ENCODE peak calls at places on chromosome 17, in nine cellular contexts. One of them, this sample, is unnamed.
A peak's percentile ranks its signal among the peaks of the same experiment; 100 is the strongest.

GRCh38 chr17:43359469-43360105 is 39.2 kb upstream of the ARL4D start:
- DNase-seq in RPMI8226: no peak
- DNase-seq in B cell: no peak
- DNase-seq in activated CD4-positive, alpha-beta T cell treated with anti-CD3 and anti-CD28 coated beads for 24 hours: no peak
- DNase-seq in cerebellar cortex: no peak
- DNase-seq in body of pancreas: no peak
- DNase-seq in NCI-H446: no peak
- DNase-seq in A549: no peak
- DNase-seq in endothelial cell: no peak
- DNase-seq in this sample: no peak

GRCh38 chr17:51263001-51263400 is 2.7 kb downstream of the UTP18 start:
- DNase-seq in A549: no peak
- DNase-seq in activated CD4-positive, alpha-beta T cell treated with anti-CD3 and anti-CD28 coated beads for 24 hours: no peak
- DNase-seq in endothelial cell: no peak
- DNase-seq in NCI-H446: no peak
- DNase-seq in B cell: no peak
- DNase-seq in cerebellar cortex: no peak
- DNase-seq in RPMI8226: no peak
- DNase-seq in body of pancreas: no peak
- DNase-seq in this sample: no peak

GRCh38 chr17:4715071-4715749 is 4.8 kb downstream of the ARRB2 start:
- DNase-seq in RPMI8226: no peak
- DNase-seq in cerebellar cortex: no peak
- DNase-seq in B cell: no peak
- DNase-seq in NCI-H446: no peak
- DNase-seq in endothelial cell: no peak
- DNase-seq in body of pancreas: no peak
- DNase-seq in A549: no peak
- DNase-seq in activated CD4-positive, alpha-beta T cell treated with anti-CD3 and anti-CD28 coated beads for 24 hours: no peak
- DNase-seq in this sample: no peak

GRCh38 chr17:73476890-73477350 is 165.1 kb upstream of the CDC42EP4 start:
- DNase-seq in body of pancreas: no peak
- DNase-seq in B cell: no peak
- DNase-seq in RPMI8226: no peak
- DNase-seq in cerebellar cortex: no peak
- DNase-seq in NCI-H446: no peak
- DNase-seq in endothelial cell: no peak
- DNase-seq in activated CD4-positive, alpha-beta T cell treated with anti-CD3 and anti-CD28 coated beads for 24 hours: no peak
- DNase-seq in A549: no peak
- DNase-seq in this sample: no peak

GRCh38 chr17:15414502-15415348 is 52.7 kb downstream of the CDRT4 start:
- DNase-seq in RPMI8226: no peak
- DNase-seq in activated CD4-positive, alpha-beta T cell treated with anti-CD3 and anti-CD28 coated beads for 24 hours: no peak
- DNase-seq in B cell: no peak
- DNase-seq in cerebellar cortex: peak; percentile 86
- DNase-seq in A549: no peak
- DNase-seq in body of pancreas: no peak
- DNase-seq in NCI-H446: no peak
- DNase-seq in endothelial cell: no peak
- DNase-seq in this sample: no peak

GRCh38 chr17:36008998-36009665 is 7.8 kb upstream of the CCL15 start:
- DNase-seq in cerebellar cortex: peak; percentile 35
- DNase-seq in B cell: no peak
- DNase-seq in A549: no peak
- DNase-seq in endothelial cell: no peak
- DNase-seq in activated CD4-positive, alpha-beta T cell treated with anti-CD3 and anti-CD28 coated beads for 24 hours: no peak
- DNase-seq in RPMI8226: peak; percentile 28
- DNase-seq in NCI-H446: peak; percentile 2
- DNase-seq in body of pancreas: no peak
- DNase-seq in this sample: no peak

GRCh38 chr17:72778161-72779151 is 314.0 kb downstream of the SLC39A11 start:
- DNase-seq in RPMI8226: no peak
- DNase-seq in endothelial cell: no peak
- DNase-seq in A549: no peak
- DNase-seq in cerebellar cortex: no peak
- DNase-seq in B cell: no peak
- DNase-seq in body of pancreas: no peak
- DNase-seq in activated CD4-positive, alpha-beta T cell treated with anti-CD3 and anti-CD28 coated beads for 24 hours: no peak
- DNase-seq in NCI-H446: no peak
- DNase-seq in this sample: no peak

GRCh38 chr17:9878791-9879525 is 26.1 kb downstream of the RCVRN start:
- DNase-seq in endothelial cell: no peak
- DNase-seq in B cell: no peak
- DNase-seq in RPMI8226: no peak
- DNase-seq in body of pancreas: no peak
- DNase-seq in A549: no peak
- DNase-seq in activated CD4-positive, alpha-beta T cell treated with anti-CD3 and anti-CD28 coated beads for 24 hours: no peak
- DNase-seq in cerebellar cortex: no peak
- DNase-seq in NCI-H446: no peak
- DNase-seq in this sample: no peak

GRCh38 chr17:77541995-77542394 is 401.2 kb downstream of the SEC14L1 start:
- DNase-seq in B cell: no peak
- DNase-seq in activated CD4-positive, alpha-beta T cell treated with anti-CD3 and anti-CD28 coated beads for 24 hours: no peak
- DNase-seq in RPMI8226: no peak
- DNase-seq in cerebellar cortex: no peak
- DNase-seq in A549: no peak
- DNase-seq in endothelial cell: no peak
- DNase-seq in NCI-H446: no peak
- DNase-seq in body of pancreas: no peak
- DNase-seq in this sample: no peak

GRCh38 chr17:13843862-13844640 is 225.3 kb upstream of the COX10 start:
- DNase-seq in body of pancreas: no peak
- DNase-seq in NCI-H446: no peak
- DNase-seq in activated CD4-positive, alpha-beta T cell treated with anti-CD3 and anti-CD28 coated beads for 24 hours: no peak
- DNase-seq in A549: no peak
- DNase-seq in B cell: no peak
- DNase-seq in RPMI8226: no peak
- DNase-seq in endothelial cell: no peak
- DNase-seq in cerebellar cortex: no peak
- DNase-seq in this sample: no peak

GRCh38 chr17:2517539-2517938 is 5.9 kb upstream of the METTL16 start:
- DNase-seq in B cell: no peak
- DNase-seq in cerebellar cortex: no peak
- DNase-seq in activated CD4-positive, alpha-beta T cell treated with anti-CD3 and anti-CD28 coated beads for 24 hours: no peak
- DNase-seq in RPMI8226: no peak
- DNase-seq in A549: no peak
- DNase-seq in body of pancreas: no peak
- DNase-seq in endothelial cell: no peak
- DNase-seq in NCI-H446: no peak
- DNase-seq in this sample: no peak

GRCh38 chr17:3935140-3935542 is 18.9 kb upstream of the P2RX1 start:
- DNase-seq in body of pancreas: peak; percentile 78
- DNase-seq in RPMI8226: peak; percentile 39
- DNase-seq in endothelial cell: peak; percentile 78
- DNase-seq in A549: peak; percentile 84
- DNase-seq in cerebellar cortex: peak; percentile 69
- DNase-seq in NCI-H446: peak; percentile 21
- DNase-seq in activated CD4-positive, alpha-beta T cell treated with anti-CD3 and anti-CD28 coated beads for 24 hours: no peak
- DNase-seq in B cell: peak; percentile 51
- DNase-seq in this sample: no peak

GRCh38 chr17:63996430-63997182 is 1.5 kb upstream of the PRR29 start:
- DNase-seq in activated CD4-positive, alpha-beta T cell treated with anti-CD3 and anti-CD28 coated beads for 24 hours: no peak
- DNase-seq in A549: no peak
- DNase-seq in cerebellar cortex: no peak
- DNase-seq in body of pancreas: no peak
- DNase-seq in endothelial cell: no peak
- DNase-seq in RPMI8226: no peak
- DNase-seq in NCI-H446: no peak
- DNase-seq in B cell: peak; percentile 23
- DNase-seq in this sample: no peak

GRCh38 chr17:43372273-43372911 is 26.4 kb upstream of the ARL4D start:
- DNase-seq in B cell: peak; percentile 88
- DNase-seq in endothelial cell: no peak
- DNase-seq in NCI-H446: no peak
- DNase-seq in RPMI8226: peak; percentile 62
- DNase-seq in cerebellar cortex: no peak
- DNase-seq in A549: no peak
- DNase-seq in activated CD4-positive, alpha-beta T cell treated with anti-CD3 and anti-CD28 coated beads for 24 hours: no peak
- DNase-seq in body of pancreas: no peak
- DNase-seq in this sample: no peak

GRCh38 chr17:80360396-80360795 is 54.6 kb upstream of the ENDOV start:
- DNase-seq in cerebellar cortex: no peak
- DNase-seq in NCI-H446: no peak
- DNase-seq in B cell: no peak
- DNase-seq in activated CD4-positive, alpha-beta T cell treated with anti-CD3 and anti-CD28 coated beads for 24 hours: no peak
- DNase-seq in RPMI8226: no peak
- DNase-seq in A549: no peak
- DNase-seq in endothelial cell: no peak
- DNase-seq in body of pancreas: no peak
- DNase-seq in this sample: no peak

This sample was measured in GOT3.